ENCODE peak calls at places on chromosomes 5 and 9, in six cellular contexts. D, F, T, H, G and R are unnamed samples.

GRCh38 chr5:177100714-177101121 is 14.0 kb downstream of the FGFR4 start:
- DNase-seq in D (no peak), F (no peak), T (no peak), H (no peak), G (no peak), R (no peak)

GRCh38 chr9:121981118-121981883 is 111.8 kb downstream of the TTLL11 start:
- DNase-seq in D (no peak), F (no peak), T (no peak), H (no peak), G (no peak), R (no peak)

GRCh38 chr9:126587187-126588185 is 26.2 kb upstream of the LMX1B start:
- DNase-seq in D (no peak), F (no peak), T (no peak), H (no peak), G (no peak), R (peak; percentile 51)

GRCh38 chr9:38680827-38681226 is 39.1 kb downstream of the FAM240B start:
- DNase-seq in D (no peak), F (no peak), T (no peak), H (no peak), G (no peak), R (no peak)

GRCh38 chr5:123875444-123876264 is 363.7 kb downstream of the CSNK1G3 start:
- DNase-seq in D (peak; percentile 50), F (no peak), T (no peak), H (no peak), G (no peak), R (peak; percentile 17)

GRCh38 chr5:6482735-6483134 is 34.1 kb downstream of the UBE2QL1 start:
- DNase-seq in D (no peak), F (no peak), T (no peak), H (no peak), G (no peak), R (no peak)

GRCh38 chr5:149227168-149227826 is 44.4 kb upstream of the AFAP1L1 start:
- DNase-seq in D (no peak), F (no peak), T (no peak), H (no peak), G (no peak), R (no peak)

GRCh38 chr5:88389248-88390006 is 120.8 kb upstream of the TMEM161B start:
- DNase-seq in D (no peak), F (no peak), T (no peak), H (no peak), G (no peak), R (no peak)

GRCh38 chr9:92278117-92278516 is 15.4 kb downstream of the IARS1 start:
- DNase-seq in D (no peak), F (no peak), T (no peak), H (no peak), G (no peak), R (no peak)

GRCh38 chr5:111914957-111915356 is 158.0 kb upstream of the NREP start:
- DNase-seq in D (no peak), F (no peak), T (no peak), H (no peak), G (no peak), R (no peak)

GRCh38 chr9:70435948-70436347 is 21.5 kb upstream of the KLF9 start:
- DNase-seq in D (no peak), F (no peak), T (no peak), H (no peak), G (no peak), R (no peak)

GRCh38 chr5:139473105-139473504 is 2.3 kb downstream of the SMIM33 start:
- DNase-seq in D (peak; percentile 57), F (no peak), T (no peak), H (no peak), G (no peak), R (no peak)

GRCh38 chr5:139473565-139473964 is 2.8 kb downstream of the SMIM33 start:
- DNase-seq in D (no peak), F (no peak), T (no peak), H (no peak), G (no peak), R (no peak)

GRCh38 chr5:139468421-139468931 is 2.3 kb upstream of the SMIM33 start:
- DNase-seq in D (no peak), F (no peak), T (no peak), H (no peak), G (peak; percentile 80), R (no peak)

GRCh38 chr5:139472410-139473030 is 1.7 kb downstream of the SMIM33 start:
- DNase-seq in D (no peak), F (no peak), T (no peak), H (no peak), G (no peak), R (no peak)

GRCh38 chr5:139470821-139471300 is at the start of gene SMIM33:
- DNase-seq in D (no peak), F (no peak), T (no peak), H (peak; percentile 40), G (no peak), R (no peak)
- H3K27ac ChIP-seq in D (no peak within 1 kb of the TSS), F (no peak within 1 kb of the TSS), T (no peak within 1 kb of the TSS), H (peak within 1 kb of the TSS; percentile 10), G (peak within 1 kb of the TSS; percentile 42), R (no peak within 1 kb of the TSS)

GRCh38 chr9:98806394-98807069 is 938 bp upstream of the GALNT12 start:
- DNase-seq in D (no peak), F (no peak), T (no peak), H (no peak), G (no peak), R (no peak)
- H3K27ac ChIP-seq in D (no peak overlapping the region), F (peak overlapping the region; percentile 64), T (no peak overlapping the region), H (no peak overlapping the region), G (no peak overlapping the region), R (peak overlapping the region; percentile 9)

GRCh38 chr5:62124266-62124665 is 181.7 kb upstream of the KIF2A start:
- DNase-seq in D (no peak), F (no peak), T (no peak), H (no peak), G (no peak), R (no peak)
- H3K27ac ChIP-seq in D (no peak overlapping the region), F (no peak overlapping the region), T (no peak overlapping the region), H (no peak overlapping the region), G (no peak overlapping the region), R (no peak overlapping the region)

GRCh38 chr5:173318881-173319609 is 9.2 kb downstream of the STC2 start:
- DNase-seq in D (no peak), F (no peak), T (no peak), H (no peak), G (no peak), R (no peak)
- H3K27ac ChIP-seq in D (no peak overlapping the region), F (no peak overlapping the region), T (no peak overlapping the region), H (no peak overlapping the region), G (no peak overlapping the region), R (no peak overlapping the region)

GRCh38 chr9:4174781-4175180 is 125.1 kb downstream of the GLIS3 start:
- DNase-seq in D (no peak), F (no peak), T (no peak), H (no peak), G (no peak), R (no peak)

GRCh38 chr9:4167040-4167671 is 132.7 kb downstream of the GLIS3 start:
- DNase-seq in D (no peak), F (no peak), T (no peak), H (no peak), G (no peak), R (no peak)

GRCh38 chr9:4167728-4168127 is 132.1 kb downstream of the GLIS3 start:
- DNase-seq in D (no peak), F (no peak), T (no peak), H (no peak), G (no peak), R (no peak)

GRCh38 chr9:4171519-4171918 is 128.3 kb downstream of the GLIS3 start:
- DNase-seq in D (no peak), F (no peak), T (no peak), H (no peak), G (no peak), R (no peak)

GRCh38 chr9:4170231-4170630 is 129.6 kb downstream of the GLIS3 start:
- DNase-seq in D (no peak), F (no peak), T (no peak), H (no peak), G (no peak), R (no peak)
- H3K27ac ChIP-seq in D (no peak overlapping the region), F (no peak overlapping the region), T (no peak overlapping the region), H (no peak overlapping the region), G (no peak overlapping the region), R (no peak overlapping the region)

GRCh38 chr9:133837644-133838597 is 99.8 kb upstream of the SARDH start:
- DNase-seq in D (peak; percentile 45), F (no peak), T (no peak), H (no peak), G (no peak), R (no peak)

GRCh38 chr9:133836818-133837217 is 98.7 kb upstream of the SARDH start:
- DNase-seq in D (no peak), F (no peak), T (no peak), H (no peak), G (no peak), R (no peak)

GRCh38 chr9:133839822-133840329 is 101.7 kb upstream of the SARDH start:
- DNase-seq in D (no peak), F (no peak), T (no peak), H (no peak), G (no peak), R (no peak)

GRCh38 chr9:133841167-133841812 is 103.1 kb upstream of the SARDH start:
- DNase-seq in D (no peak), F (no peak), T (no peak), H (no peak), G (no peak), R (no peak)

GRCh38 chr9:133838859-133839507 is 100.8 kb upstream of the SARDH start:
- DNase-seq in D (no peak), F (no peak), T (no peak), H (no peak), G (no peak), R (no peak)
- H3K27ac ChIP-seq in D (no peak overlapping the region), F (no peak overlapping the region), T (no peak overlapping the region), H (no peak overlapping the region), G (no peak overlapping the region), R (no peak overlapping the region)

GRCh38 chr5:148145916-148146315 is 22.4 kb upstream of the SPINK14 start:
- DNase-seq in D (no peak), F (no peak), T (no peak), H (no peak), G (no peak), R (peak; percentile 47)

GRCh38 chr5:148151872-148152271 is 16.5 kb upstream of the SPINK14 start:
- DNase-seq in D (no peak), F (no peak), T (no peak), H (no peak), G (no peak), R (no peak)

GRCh38 chr5:148141645-148142044 is 26.7 kb upstream of the SPINK14 start:
- DNase-seq in D (no peak), F (no peak), T (no peak), H (no peak), G (no peak), R (no peak)

GRCh38 chr5:148147415-148147814 is 20.9 kb upstream of the SPINK14 start:
- DNase-seq in D (no peak), F (no peak), T (no peak), H (no peak), G (no peak), R (no peak)

DNA sequence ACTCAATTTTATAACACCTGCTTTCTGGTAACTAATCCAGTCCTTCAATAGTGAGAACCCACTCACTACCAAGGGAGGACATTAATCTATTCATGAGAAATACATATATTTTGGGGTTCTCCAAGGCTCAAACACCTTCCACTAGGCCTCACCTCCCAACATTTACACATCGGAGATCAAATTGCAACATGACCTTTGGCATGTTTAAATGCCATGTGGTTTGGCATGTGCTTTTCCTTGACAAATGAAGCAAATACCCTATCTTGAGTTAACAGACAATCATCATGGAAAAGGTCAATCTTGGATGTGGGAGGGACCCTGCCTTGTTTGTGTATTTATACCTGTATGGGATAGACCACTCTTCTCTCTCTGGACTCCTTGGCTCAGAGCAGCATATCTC is 21.9 kb upstream of the SPINK14 start:
- DNase-seq in D (no peak), F (no peak), T (no peak), H (no peak), G (no peak), R (no peak)
- H3K27ac ChIP-seq in D (no peak overlapping the region), F (no peak overlapping the region), T (no peak overlapping the region), H (no peak overlapping the region), G (peak overlapping the region; percentile 61), R (no peak overlapping the region)